ENCODE peak calls at places on chromosome 15, in five cellular contexts. D, C, F, Y and L are unnamed samples.

GRCh38 chr15:70098461-70099166 is 897 bp upstream of the TLE3 start:
- DNase-seq in F (peak; percentile 50), C (peak; percentile 68), D (peak; percentile 83), Y (peak; percentile 81), L (peak; percentile 77)

GRCh38 chr15:101676965-101677364 is 24.8 kb upstream of the TM2D3 start:
- DNase-seq in C (peak; percentile 44), F (no peak), Y (no peak), D (no peak), L (no peak)

GRCh38 chr15:40103864-40104271 is 4.8 kb downstream of the BMF start:
- DNase-seq in D (peak; percentile 44), C (peak; percentile 60), F (no peak), Y (no peak), L (no peak)

GRCh38 chr15:69780981-69781380 is 316.7 kb downstream of the TLE3 start:
- DNase-seq in C (no peak), F (no peak), Y (no peak), D (no peak), L (no peak)

GRCh38 chr15:65211157-65211982 is at the start of gene CILP:
- DNase-seq in F (no peak), D (no peak), C (peak; percentile 41), Y (peak; percentile 74), L (no peak)

GRCh38 chr15:77637851-77638402 is 5.2 kb upstream of the LINGO1 start:
- DNase-seq in Y (peak; percentile 30), C (no peak), F (no peak), D (peak; percentile 14), L (no peak)

GRCh38 chr15:78387678-78388077 is 47.5 kb downstream of the CRABP1 start:
- DNase-seq in C (no peak), D (no peak), Y (no peak), F (no peak), L (no peak)

GRCh38 chr15:63992300-63992699 is 54.0 kb downstream of the DAPK2 start:
- DNase-seq in D (no peak), F (no peak), Y (no peak), C (no peak), L (no peak)

GRCh38 chr15:41780266-41780665 is 6.0 kb downstream of the MAPKBP1 start:
- DNase-seq in F (no peak), D (no peak), C (no peak), Y (no peak), L (no peak)

GRCh38 chr15:83320831-83321230 is 36.4 kb upstream of the BNC1 start:
- DNase-seq in Y (no peak), D (no peak), C (peak; percentile 59), F (no peak), L (no peak)

GRCh38 chr15:48112242-48112641 is 8.5 kb upstream of the SLC24A5 start:
- DNase-seq in C (peak; percentile 7), D (peak; percentile 82), Y (no peak), F (peak; percentile 15), L (peak; percentile 41)

GRCh38 chr15:48645558-48646330 is at the start of gene FBN1:
- DNase-seq in C (peak; percentile 95), F (peak; percentile 25), Y (peak; percentile 77), D (peak; percentile 94), L (peak; percentile 87)

GRCh38 chr15:88467935-88468528 is 524 bp downstream of the MRPS11 start:
- DNase-seq in F (no peak), Y (no peak), D (peak; percentile 56), C (peak; percentile 52), L (peak; percentile 54)

GRCh38 chr15:76150971-76151598 is 91.3 kb downstream of the TMEM266 start:
- DNase-seq in D (peak; percentile 88), Y (peak; percentile 82), C (peak; percentile 87), F (peak; percentile 61), L (peak; percentile 95)

GRCh38 chr15:67937153-67937761 is 97.4 kb upstream of the RNU6-1 start:
- DNase-seq in Y (no peak), D (peak; percentile 94), C (no peak), F (no peak), L (peak; percentile 20)

GRCh38 chr15:92421980-92422379 is 28.3 kb downstream of the ST8SIA2 start:
- DNase-seq in C (peak; percentile 31), Y (no peak), F (no peak), D (no peak), L (no peak)

GRCh38 chr15:98551936-98552562 is 96.3 kb upstream of the IGF1R start:
- DNase-seq in F (no peak), D (no peak), Y (no peak), C (no peak), L (peak; percentile 33)

GRCh38 chr15:40282870-40283614 is at the start of gene ANKRD63:
- DNase-seq in Y (peak; percentile 76), D (no peak), C (peak; percentile 60), F (no peak), L (peak; percentile 87)

GRCh38 chr15:32943691-32944090 is 225.9 kb downstream of the GREM1 start:
- DNase-seq in Y (no peak), C (no peak), D (no peak), F (no peak), L (no peak)

GRCh38 chr15:59522988-59523461 is 85.0 kb downstream of the FAM81A start:
- DNase-seq in F (no peak), Y (no peak), D (peak; percentile 28), C (no peak), L (no peak)

GRCh38 chr15:96372554-96372953 is 42.1 kb downstream of the NR2F2 start:
- DNase-seq in F (no peak), D (no peak), C (no peak), Y (no peak), L (no peak)

GRCh38 chr15:69359724-69360123 is 54.4 kb upstream of the KIF23 start:
- DNase-seq in Y (no peak), D (peak; percentile 51), C (peak; percentile 18), F (no peak), L (no peak)

GRCh38 chr15:68347392-68347791 is 69.8 kb downstream of the FEM1B start:
- DNase-seq in F (no peak), C (no peak), Y (no peak), D (no peak), L (no peak)

GRCh38 chr15:38961886-38962285 is 397.3 kb upstream of the RASGRP1 start:
- DNase-seq in D (no peak), F (no peak), Y (no peak), C (peak; percentile 15), L (no peak)

GRCh38 chr15:88649286-88649733 is 10.5 kb downstream of the ISG20 start:
- DNase-seq in F (no peak), Y (peak; percentile 75), C (peak; percentile 82), D (peak; percentile 63), L (no peak)

GRCh38 chr15:75238150-75238549 is 20.0 kb upstream of the GOLGA6C start:
- DNase-seq in Y (no peak), C (no peak), F (no peak), D (no peak), L (peak; percentile 26)

GRCh38 chr15:67110400-67110799 is 45.0 kb downstream of the SMAD3 start:
- DNase-seq in C (no peak), D (no peak), Y (no peak), F (no peak), L (no peak)

GRCh38 chr15:61951949-61952348 is 108.3 kb downstream of the VPS13C start:
- DNase-seq in C (no peak), F (no peak), Y (no peak), D (no peak), L (no peak)

GRCh38 chr15:59292393-59292792 is 80.3 kb downstream of the MYO1E start:
- DNase-seq in D (peak; percentile 22), C (no peak), F (no peak), Y (no peak), L (no peak)

GRCh38 chr15:52103217-52104207 is 9.1 kb downstream of the BCL2L10 start:
- DNase-seq in F (no peak), C (peak; percentile 98), Y (no peak), D (peak; percentile 70), L (no peak)

GRCh38 chr15:71082803-71083202 is 32.5 kb upstream of the THSD4 start:
- DNase-seq in C (peak; percentile 39), D (no peak), Y (no peak), F (no peak), L (no peak)